ENCODE peak calls at places on chromosomes 13 and 19, in four cellular contexts. Y is CD8-positive, alpha-beta T cell; O is tibial nerve; A is prostate gland. W is an unnamed sample.

GRCh38 chr19:2327773-2328400 is 499 bp downstream of the LSM7 start:
- DNase-seq in A (no peak), O (peak; percentile 19), Y (no peak), W (no peak)

GRCh38 chr19:1101337-1101698 is 2.5 kb upstream of the GPX4 start:
- DNase-seq in Y (no peak), A (no peak), O (peak; percentile 48), W (no peak)

GRCh38 chr19:35125270-35125717 is 9.6 kb downstream of the LGI4 start:
- DNase-seq in A (no peak), Y (no peak), O (no peak), W (no peak)

GRCh38 chr19:5048727-5049553 is 80.0 kb downstream of the KDM4B start:
- DNase-seq in Y (no peak), O (no peak), A (no peak), W (peak; percentile 35)

GRCh38 chr19:55304980-55305379 is 20.2 kb downstream of the TMEM150B start:
- DNase-seq in A (no peak), O (no peak), Y (no peak), W (no peak)

GRCh38 chr13:42525035-42525504 is 48.9 kb upstream of the TNFSF11 start:
- DNase-seq in Y (no peak), O (no peak), A (no peak), W (no peak)

GRCh38 chr13:112331675-112332074 is 44.5 kb upstream of the SPACA7 start:
- DNase-seq in Y (no peak), A (no peak), O (no peak), W (no peak)

GRCh38 chr19:16224266-16225045 is 26.7 kb downstream of the AP1M1 start:
- DNase-seq in Y (no peak), A (no peak), O (no peak), W (no peak)

GRCh38 chr13:23541221-23541620 is 29.0 kb upstream of the TNFRSF19 start:
- DNase-seq in A (no peak), Y (no peak), O (no peak), W (no peak)

GRCh38 chr19:33613601-33614000 is 8.2 kb upstream of the CHST8 start:
- DNase-seq in Y (no peak), O (no peak), A (no peak), W (no peak)

GRCh38 chr13:113668491-113668971 is 1.5 kb downstream of the GRK1 start:
- DNase-seq in O (no peak), Y (no peak), A (no peak), W (peak; percentile 54)

GRCh38 chr13:106446011-106446410 is 89.5 kb downstream of the EFNB2 start:
- DNase-seq in Y (no peak), O (no peak), A (no peak), W (no peak)

GRCh38 chr19:34336781-34337271 is 28.2 kb upstream of the GPI start:
- DNase-seq in A (no peak), O (peak; percentile 48), Y (no peak), W (no peak)

GRCh38 chr19:49801401-49801888 is 11.6 kb downstream of the FUZ start:
- DNase-seq in A (no peak), O (no peak), Y (no peak), W (no peak)

GRCh38 chr19:10431943-10432735 is 11.8 kb downstream of the PDE4A start:
- DNase-seq in O (peak; percentile 51), Y (peak; percentile 60), A (peak; percentile 41), W (no peak)

GRCh38 chr19:398719-399118 is 10.2 kb downstream of the C2CD4C start:
- DNase-seq in Y (no peak), O (no peak), A (no peak), W (no peak)

GRCh38 chr13:32804673-32805260 is 211.5 kb upstream of the KL start:
- DNase-seq in A (no peak), Y (no peak), O (no peak), W (no peak)

GRCh38 chr13:103510007-103510406 is 443.8 kb upstream of the SLC10A2 start:
- DNase-seq in O (no peak), Y (no peak), A (no peak), W (no peak)

GRCh38 chr13:65605386-65605785 is 1624.8 kb downstream of the PCDH9 start:
- DNase-seq in O (no peak), Y (no peak), A (no peak), W (no peak)

GRCh38 chr13:78881054-78881453 is 222.1 kb upstream of the OBI1 start:
- DNase-seq in Y (no peak), A (no peak), O (no peak), W (no peak)

GRCh38 chr19:55700813-55701212 is 25.8 kb downstream of the EPN1 start:
- DNase-seq in Y (no peak), O (no peak), A (no peak), W (no peak)

GRCh38 chr19:2495130-2495641 is 19.3 kb downstream of the GADD45B start:
- DNase-seq in O (peak; percentile 59), Y (no peak), A (peak; percentile 87), W (peak; percentile 64)

DNA sequence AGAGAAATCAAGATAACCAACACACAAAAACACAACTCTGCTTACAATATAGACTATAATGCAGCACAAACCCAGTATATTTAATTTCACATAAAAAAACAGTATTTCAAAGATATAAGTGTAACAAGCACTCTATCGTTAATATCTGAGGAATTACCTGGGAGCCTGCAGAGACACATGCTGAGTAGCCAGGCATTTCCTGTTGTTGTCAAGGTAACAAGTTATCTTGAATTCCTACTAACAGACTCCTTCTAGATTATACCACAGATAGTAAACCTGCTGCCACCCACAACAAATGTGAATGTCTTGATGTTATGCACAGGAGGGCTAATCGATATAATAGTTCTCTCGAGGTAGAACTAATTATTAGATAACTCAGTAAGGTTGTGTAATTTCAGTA is 826.0 kb upstream of the PRR20A start:
- DNase-seq in O (no peak), A (no peak), Y (no peak), W (no peak)
- TF ChIP-seq CTCF in O (no peak), A (no peak), Y (no peak), W (no peak)

DNA sequence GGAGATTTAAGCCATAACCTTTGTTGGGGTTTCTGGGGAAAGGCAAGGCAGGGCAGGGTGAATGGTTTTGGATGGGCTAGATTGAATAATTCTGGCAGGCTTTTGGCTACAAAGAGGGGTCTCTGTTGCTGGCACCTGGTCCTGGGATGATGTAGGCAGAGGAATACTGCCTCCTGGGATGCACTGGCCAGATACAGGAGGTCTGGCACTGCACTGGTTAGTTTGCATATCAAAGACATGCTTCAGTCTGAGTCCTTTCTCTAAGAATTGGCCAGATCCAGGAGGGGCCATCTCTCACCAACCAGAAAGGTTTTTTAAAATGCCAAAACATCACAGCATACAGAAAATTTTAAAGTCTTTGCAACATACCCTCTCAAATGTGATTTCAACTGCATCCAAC is 8.0 kb upstream of the MEDAG start:
- DNase-seq in O (no peak), A (no peak), Y (no peak), W (no peak)
- H3K27ac ChIP-seq in O (no peak overlapping the region), A (no peak overlapping the region), Y (no peak overlapping the region), W (peak overlapping the region; percentile 98)

GRCh38 chr19:43622070-43622469 is 2.6 kb upstream of the ZNF428 start:
- DNase-seq in A (no peak), O (no peak), Y (no peak), W (no peak)

GRCh38 chr19:43623889-43624670 is 4.7 kb upstream of the ZNF428 start:
- DNase-seq in O (no peak), Y (no peak), A (no peak), W (no peak)

GRCh38 chr19:43624933-43625332 is 5.5 kb upstream of the ZNF428 start:
- DNase-seq in Y (peak; percentile 75), A (no peak), O (peak; percentile 28), W (peak; percentile 27)

GRCh38 chr19:43620061-43621001 is 902 bp upstream of the ZNF428 start:
- DNase-seq in O (no peak), A (no peak), Y (peak; percentile 58), W (no peak)

GRCh38 chr19:43622956-43623355 is 3.5 kb upstream of the ZNF428 start:
- DNase-seq in A (no peak), Y (no peak), O (no peak), W (no peak)
- H3K4me3 ChIP-seq in A (no peak overlapping the region), Y (no peak overlapping the region), O (no peak overlapping the region), W (no peak overlapping the region)

GRCh38 chr13:27783111-27783510 is 9.2 kb upstream of the GSX1 start:
- DNase-seq in O (no peak), Y (no peak), A (no peak), W (no peak)
- TF ChIP-seq CTCF in O (no peak), Y (no peak), A (no peak), W (no peak)

GRCh38 chr13:75469087-75469486 is 12.9 kb downstream of the TBC1D4 start:
- DNase-seq in Y (no peak), A (no peak), O (no peak), W (no peak)
- H3K27ac ChIP-seq in Y (no peak overlapping the region), A (no peak overlapping the region), O (no peak overlapping the region), W (no peak overlapping the region)

GRCh38 chr19:17447704-17448189 is 721 bp downstream of the TMEM221 start:
- DNase-seq in Y (no peak), A (no peak), O (no peak), W (no peak)
- H3K4me3 ChIP-seq in Y (no peak overlapping the region), A (peak overlapping the region; percentile 34), O (no peak overlapping the region), W (peak overlapping the region; percentile 52)

DNA sequence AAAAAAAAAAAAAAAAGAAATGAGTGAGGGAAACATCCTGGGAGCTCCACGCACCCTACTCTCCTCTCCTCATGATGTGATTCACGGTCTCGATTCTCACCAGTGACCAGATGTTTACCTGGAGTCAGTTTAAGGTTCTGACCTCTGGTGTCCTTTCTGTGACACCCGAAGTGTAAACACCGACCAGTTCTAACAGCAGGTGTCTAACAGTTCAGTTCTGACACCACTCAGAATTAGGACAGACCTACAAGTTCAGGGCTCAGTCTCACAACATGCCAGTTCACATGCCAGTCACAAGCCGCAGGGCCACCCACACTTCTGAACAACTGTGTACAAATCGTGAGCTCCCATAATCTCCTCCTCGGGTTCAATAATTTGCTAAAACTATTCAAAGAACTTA is 6.0 kb downstream of the ZNF564 start:
- DNase-seq in Y (no peak), O (no peak), A (no peak), W (no peak)
- TF ChIP-seq CTCF in Y (no peak), O (no peak), A (no peak), W (no peak)